ENCODE peak calls at places on chromosomes 11 and 22, in five cellular contexts. W is LoVo; M is stimulated activated CD4-positive, alpha-beta T cell treated with anti-CD3 and anti-CD28 coated beads, Interleukin-2, amount 100 ng/mL, for 48 hours; N is GM23338; P is stimulated activated CD8-positive, alpha-beta memory T cell treated with anti-CD3 and anti-CD28 coated beads, Interleukin-7, amount 100 ng/mL, for 24 hours. T is an unnamed sample.

GRCh38 chr11:62856333-62856910 is 17.0 kb upstream of the WDR74 start:
- DNase-seq in N (no peak), P (no peak), M (no peak), W (no peak), T (no peak)

GRCh38 chr11:111602865-111603632 is 800 bp downstream of the SIK2 start:
- DNase-seq in W (no peak), N (peak; percentile 59), P (no peak), M (no peak), T (peak; percentile 19)

GRCh38 chr11:95715777-95716241 is 73.8 kb downstream of the FAM76B start:
- DNase-seq in W (no peak), N (peak; percentile 9), M (no peak), P (no peak), T (peak; percentile 4)

GRCh38 chr11:8577791-8578581 is 16.0 kb downstream of the STK33 start:
- DNase-seq in N (no peak), W (no peak), P (no peak), M (no peak), T (no peak)

GRCh38 chr22:35742342-35743100 is 24.8 kb downstream of the APOL5 start:
- DNase-seq in P (no peak), W (no peak), N (no peak), M (no peak), T (peak; percentile 32)

GRCh38 chr11:59602432-59602831 is 13.1 kb downstream of the OSBP start:
- DNase-seq in P (no peak), N (no peak), W (no peak), M (no peak), T (no peak)

GRCh38 chr11:113375402-113375801 is 12.2 kb upstream of the ANKK1 start:
- DNase-seq in P (no peak), M (no peak), W (no peak), N (no peak), T (no peak)

GRCh38 chr11:104385884-104386283 is 221.9 kb upstream of the PDGFD start:
- DNase-seq in W (no peak), P (no peak), N (no peak), M (no peak), T (no peak)

GRCh38 chr11:71364176-71364671 is 84.0 kb downstream of the DHCR7 start:
- DNase-seq in M (no peak), N (no peak), W (no peak), P (no peak), T (no peak)

GRCh38 chr11:117319214-117319840 is 3.3 kb upstream of the BACE1 start:
- DNase-seq in N (no peak), M (no peak), W (no peak), P (no peak), T (no peak)

GRCh38 chr11:111532365-111532709 is 8.2 kb upstream of the LAYN start:
- DNase-seq in W (no peak), P (no peak), M (no peak), N (no peak), T (no peak)

GRCh38 chr11:47980093-47980906 is at the start of gene PTPRJ:
- DNase-seq in W (peak; percentile 41), P (no peak), M (peak; percentile 42), N (peak; percentile 78), T (peak; percentile 66)

GRCh38 chr11:131408011-131408640 is 37.7 kb downstream of the NTM start:
- DNase-seq in M (no peak), W (peak; percentile 6), P (no peak), N (peak; percentile 71), T (no peak)

GRCh38 chr22:36443198-36443770 is 38.2 kb downstream of the TXN2 start:
- DNase-seq in N (no peak), M (no peak), P (no peak), W (no peak), T (no peak)

GRCh38 chr11:126233391-126233790 is 21.8 kb downstream of the FAM118B start:
- DNase-seq in W (no peak), P (no peak), M (no peak), N (no peak), T (no peak)

GRCh38 chr11:27514076-27514475 is 7.5 kb upstream of the LIN7C start:
- DNase-seq in N (no peak), P (no peak), M (no peak), W (no peak), T (no peak)

GRCh38 chr22:50074551-50075042 is 10.6 kb downstream of the MLC1 start:
- DNase-seq in W (no peak), M (no peak), P (no peak), N (peak; percentile 55), T (peak; percentile 9)

GRCh38 chr11:125211191-125211953 is 46.8 kb downstream of the PKNOX2 start:
- DNase-seq in M (no peak), N (peak; percentile 23), P (no peak), W (no peak), T (no peak)

GRCh38 chr22:31732089-31732829 is 17.7 kb downstream of the PRR14L start:
- DNase-seq in N (no peak), W (no peak), M (no peak), P (no peak), T (no peak)

GRCh38 chr22:38843716-38844660 is at the start of gene NPTXR:
- DNase-seq in N (peak; percentile 69), W (peak; percentile 73), P (no peak), M (no peak), T (peak; percentile 50)

GRCh38 chr11:133598879-133599278 is 66.6 kb upstream of the OPCML start:
- DNase-seq in M (no peak), N (peak; percentile 31), P (no peak), W (no peak), T (no peak)

GRCh38 chr22:45893516-45893915 is 83.4 kb downstream of the WNT7B start:
- DNase-seq in N (no peak), P (no peak), M (no peak), W (no peak), T (no peak)

GRCh38 chr11:68680541-68681231 is 3.7 kb upstream of the GAL start:
- DNase-seq in W (no peak), P (no peak), M (no peak), N (no peak), T (no peak)

GRCh38 chr11:83079820-83080219 is 8.1 kb upstream of the RAB30 start:
- DNase-seq in M (no peak), P (no peak), W (no peak), N (no peak), T (no peak)

GRCh38 chr22:42892571-42893316 is 35.7 kb upstream of the ARFGAP3 start:
- DNase-seq in P (no peak), W (no peak), N (no peak), M (no peak), T (no peak)

GRCh38 chr11:14809466-14809865 is 82.6 kb downstream of the CYP2R1 start:
- DNase-seq in W (no peak), P (no peak), N (no peak), M (no peak), T (no peak)

GRCh38 chr11:31958086-31958735 is 132.7 kb upstream of the RCN1 start:
- DNase-seq in W (peak; percentile 23), M (peak; percentile 67), N (peak; percentile 93), P (peak; percentile 39), T (no peak)

GRCh38 chr11:122275513-122275912 is 159.5 kb upstream of the BLID start:
- DNase-seq in M (no peak), P (no peak), N (no peak), W (no peak), T (no peak)

T was measured in Caki2.